ENCODE peak calls at places on chromosomes 11 and 22, in nine cellular contexts. W is tibial nerve, Q is adipocyte, L is right cardiac atrium, O is ovary, S is HL-60, K is RWPE2, P is NT2/D1, N is GM12865. X is an unnamed sample.

GRCh38 chr11:116882386-116882785 is 45.0 kb upstream of the APOA1 start:
- DNase-seq in W (no peak), Q (peak), L (no peak), O (no peak), S (peak), K (no peak), P (no peak), N (no peak), X (no peak)

GRCh38 chr22:38843716-38844660 is at the start of gene NPTXR:
- DNase-seq in W (no peak), Q (peak), L (peak), O (peak), S (no peak), K (no peak), P (peak), N (no peak), X (no peak)

GRCh38 chr11:2951235-2952110 is 22.3 kb upstream of the PHLDA2 start:
- DNase-seq in W (no peak), Q (peak), L (no peak), O (no peak), S (no peak), K (no peak), P (no peak), N (no peak), X (no peak)

GRCh38 chr11:107921997-107922396 is 6.3 kb upstream of the RAB39A start:
- DNase-seq in W (no peak), Q (no peak), L (no peak), O (no peak), S (no peak), K (no peak), P (no peak), N (no peak), X (no peak)

GRCh38 chr11:98565311-98565710 is 455.4 kb upstream of the CNTN5 start:
- DNase-seq in W (no peak), Q (no peak), L (no peak), O (no peak), S (no peak), K (no peak), P (no peak), N (no peak), X (no peak)

GRCh38 chr11:118238397-118238796 is 13.6 kb upstream of the JAML start:
- DNase-seq in W (no peak), Q (no peak), L (no peak), O (no peak), S (peak), K (no peak), P (no peak), N (no peak), X (no peak)

GRCh38 chr11:85772700-85773099 is 38.2 kb downstream of the SYTL2 start:
- DNase-seq in W (no peak), Q (peak), L (no peak), O (no peak), S (no peak), K (no peak), P (no peak), N (no peak), X (no peak)

GRCh38 chr11:37657645-37658044 is 1059.6 kb upstream of the RAG2 start:
- DNase-seq in W (no peak), Q (peak), L (no peak), O (no peak), S (no peak), K (no peak), P (no peak), N (no peak), X (no peak)

GRCh38 chr11:12693485-12694181 is 19.4 kb downstream of the TEAD1 start:
- DNase-seq in W (peak), Q (peak), L (peak), O (no peak), S (no peak), K (peak), P (no peak), N (peak), X (peak)

GRCh38 chr11:92477686-92478085 is 253.1 kb downstream of the FAT3 start:
- DNase-seq in W (no peak), Q (no peak), L (no peak), O (no peak), S (no peak), K (no peak), P (no peak), N (no peak), X (no peak)

GRCh38 chr22:49161002-49161850 is 666.4 kb downstream of the BRD1 start:
- DNase-seq in W (no peak), Q (no peak), L (no peak), O (no peak), S (no peak), K (no peak), P (no peak), N (no peak), X (no peak)

GRCh38 chr11:62544521-62545436 is 1.8 kb downstream of the AHNAK start:
- DNase-seq in W (no peak), Q (peak), L (peak), O (no peak), S (no peak), K (peak), P (no peak), N (peak), X (peak)
- H3K4me3 ChIP-seq in W (peak), Q (peak), L (peak), O (peak), S (peak), K (peak), P (peak), N (peak), X (peak)

GRCh38 chr22:46637711-46638600 is 17.8 kb downstream of the GRAMD4 start:
- DNase-seq in W (no peak), Q (no peak), L (no peak), O (no peak), S (no peak), K (no peak), P (no peak), N (no peak), X (no peak)
- H3K4me3 ChIP-seq in W (no peak), Q (no peak), L (no peak), O (no peak), S (no peak), K (no peak), P (no peak), N (no peak), X (no peak)

GRCh38 chr11:30585067-30585891 is 874 bp downstream of the MPPED2 start:
- DNase-seq in W (no peak), Q (peak), L (peak), O (peak), S (no peak), K (no peak), P (peak), N (no peak), X (peak)
- H3K4me3 ChIP-seq in W (peak), Q (peak), L (peak), O (peak), S (peak), K (no peak), P (peak), N (peak), X (peak)

DNA sequence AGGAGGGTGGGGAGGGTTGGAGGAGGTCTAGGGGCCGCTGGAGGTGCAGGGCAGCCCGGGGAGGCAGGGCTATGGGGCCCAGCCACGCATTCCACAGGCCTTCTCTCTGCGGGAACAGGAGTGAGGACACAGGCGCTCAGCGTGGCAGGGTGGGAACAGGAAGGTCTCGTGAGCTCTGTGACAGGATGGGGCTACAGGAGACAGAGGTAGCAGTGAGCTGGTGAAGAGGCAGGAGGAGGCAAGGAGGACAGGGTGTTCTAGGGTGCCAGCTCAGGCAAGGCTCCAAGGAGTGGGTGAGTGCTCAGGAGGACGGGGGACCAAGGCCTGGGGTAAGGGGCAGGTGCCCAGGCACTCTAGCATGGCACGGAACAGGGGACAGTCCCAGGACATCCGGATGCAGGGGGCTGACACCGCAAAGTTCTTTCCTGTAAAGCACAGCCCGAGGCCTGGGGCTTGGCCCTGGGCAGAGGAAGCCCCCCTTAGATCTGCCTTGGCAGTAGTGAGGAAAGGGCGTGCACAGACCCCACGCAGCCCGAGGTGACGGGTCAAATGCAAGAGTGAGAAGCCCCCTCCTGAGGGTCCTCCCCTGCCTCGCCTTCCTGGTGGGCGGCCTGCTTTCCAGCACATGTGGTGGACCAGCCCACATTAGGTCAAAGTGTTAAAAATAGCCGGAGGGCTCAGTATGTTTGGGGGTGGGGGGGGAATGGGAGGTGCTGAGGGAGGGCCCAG is 4.7 kb upstream of the NEAT1 start:
- DNase-seq in W (peak), Q (peak), L (peak), O (peak), S (no peak), K (peak), P (no peak), N (peak), X (peak)
- H3K4me3 ChIP-seq in W (peak), Q (peak), L (no peak), O (peak), S (peak), K (no peak), P (no peak), N (peak), X (peak)

GRCh38 chr11:119717839-119718534 is 11.0 kb downstream of the NECTIN1 start:
- DNase-seq in W (no peak), Q (no peak), L (no peak), O (no peak), S (no peak), K (no peak), P (no peak), N (no peak), X (no peak)
- H3K4me3 ChIP-seq in W (no peak), Q (no peak), L (no peak), O (no peak), S (no peak), K (no peak), P (no peak), N (no peak), X (no peak)

GRCh38 chr22:42644422-42645340 is 4.3 kb upstream of the ATP5MGL start:
- DNase-seq in W (no peak), Q (no peak), L (peak), O (peak), S (no peak), K (no peak), P (no peak), N (no peak), X (peak)
- H3K4me3 ChIP-seq in W (peak), Q (peak), L (peak), O (peak), S (no peak), K (no peak), P (no peak), N (no peak), X (peak)

GRCh38 chr11:9150944-9151343 is 59.5 kb upstream of the SCUBE2 start:
- DNase-seq in W (no peak), Q (no peak), L (no peak), O (no peak), S (no peak), K (no peak), P (no peak), N (no peak), X (no peak)
- H3K4me3 ChIP-seq in W (no peak), Q (no peak), L (no peak), O (no peak), S (no peak), K (no peak), P (no peak), N (no peak), X (no peak)

DNA sequence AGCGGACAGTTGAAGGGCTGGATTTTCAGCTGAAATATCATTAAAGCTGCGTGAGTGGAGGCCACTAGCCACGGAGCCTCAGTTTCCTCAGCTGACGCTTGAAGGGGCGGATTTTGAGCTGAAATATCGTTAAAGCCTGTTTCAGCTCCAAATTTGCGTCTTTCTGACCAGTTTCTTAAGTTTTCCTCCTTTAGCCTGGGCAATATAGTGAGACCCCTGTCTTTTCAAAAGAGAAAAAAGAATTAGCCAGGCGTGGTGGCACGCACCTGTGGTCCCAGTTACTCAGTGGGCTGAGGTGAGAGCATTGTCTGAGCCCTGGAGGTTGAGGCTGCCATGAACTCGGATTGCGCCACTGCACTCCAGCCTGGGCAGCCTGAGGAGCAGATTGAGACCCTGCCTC is 3.7 kb downstream of the AP2A2 start:
- DNase-seq in W (no peak), Q (no peak), L (no peak), O (no peak), S (no peak), K (no peak), P (no peak), N (no peak), X (no peak)
- H3K4me3 ChIP-seq in W (no peak), Q (no peak), L (no peak), O (no peak), S (no peak), K (no peak), P (no peak), N (no peak), X (no peak)

DNA sequence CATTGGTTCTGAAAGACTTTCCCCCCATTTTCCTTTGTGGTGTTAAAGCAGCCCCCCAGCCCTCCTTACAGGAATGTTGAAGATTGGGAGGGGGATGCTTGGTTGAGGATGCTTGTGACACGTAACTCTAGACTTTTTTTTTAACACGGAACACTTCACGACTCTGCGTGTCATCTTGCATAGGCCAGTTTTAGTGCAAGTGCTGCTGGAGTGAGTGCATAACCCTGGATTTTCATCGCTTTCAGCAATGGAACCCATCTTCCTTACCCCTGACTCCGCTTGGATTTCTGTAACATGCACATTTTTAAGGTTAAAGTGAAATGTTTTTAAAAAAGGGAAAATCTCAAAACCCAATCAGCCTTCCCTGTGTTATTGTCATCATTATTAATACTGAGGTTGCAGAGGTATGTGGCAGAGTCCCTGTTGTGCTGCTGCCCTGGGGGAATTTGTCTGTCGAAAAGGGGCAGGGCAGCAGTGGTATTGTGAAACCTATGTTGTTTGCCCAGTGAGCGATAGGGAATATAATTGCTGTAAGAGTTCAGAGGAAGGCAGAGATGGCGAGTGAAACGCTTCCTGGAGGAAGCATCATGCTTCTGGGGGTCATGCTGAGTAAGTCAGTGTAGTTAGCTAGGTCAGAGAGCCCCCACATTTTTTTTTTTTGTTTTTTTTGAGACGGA is 12.1 kb downstream of the CECR2 start:
- DNase-seq in W (no peak), Q (no peak), L (no peak), O (no peak), S (no peak), K (no peak), P (no peak), N (no peak), X (no peak)
- H3K4me3 ChIP-seq in W (no peak), Q (no peak), L (no peak), O (no peak), S (no peak), K (no peak), P (no peak), N (no peak), X (no peak)

GRCh38 chr22:22820626-22821025 is 67.0 kb upstream of the IGLL5 start:
- DNase-seq in W (no peak), Q (no peak), L (no peak), O (no peak), S (no peak), K (no peak), P (no peak), N (no peak), X (no peak)
- H3K4me3 ChIP-seq in W (no peak), Q (no peak), L (no peak), O (no peak), S (no peak), K (no peak), P (no peak), N (no peak), X (no peak)